ENCODE peak calls at places on chromosomes 1 and 21, in eight cellular contexts. I is upper lobe of left lung, N is ovary, J is A549, C is esophagus muscularis mucosa, U is HepG2, H is tibial nerve, K is sigmoid colon. F is an unnamed sample.

GRCh38 chr1:41915786-41916571 is 2.7 kb downstream of the HIVEP3 start:
- DNase-seq in I (peak), N (no peak), J (no peak), C (peak), U (no peak), H (no peak), K (no peak), F (peak)

GRCh38 chr1:167820684-167821355 is 93.1 kb downstream of the ADCY10 start:
- DNase-seq in I (no peak), N (no peak), J (no peak), C (no peak), U (no peak), H (no peak), K (no peak), F (no peak)

GRCh38 chr1:181386951-181387350 is 96.4 kb upstream of the CACNA1E start:
- DNase-seq in I (no peak), N (no peak), J (no peak), C (no peak), U (no peak), H (no peak), K (no peak), F (no peak)

GRCh38 chr1:107467286-107467685 is 326.4 kb downstream of the NTNG1 start:
- DNase-seq in I (no peak), N (no peak), J (no peak), C (no peak), U (no peak), H (no peak), K (no peak), F (no peak)

GRCh38 chr1:150778409-150778808 is 12.8 kb upstream of the CTSS start:
- DNase-seq in I (no peak), N (no peak), J (no peak), C (no peak), U (no peak), H (no peak), K (no peak), F (no peak)

GRCh38 chr1:167564592-167564991 is 11.0 kb upstream of the CREG1 start:
- DNase-seq in I (peak), N (no peak), J (no peak), C (no peak), U (no peak), H (no peak), K (no peak), F (no peak)

GRCh38 chr1:154410185-154410827 is 5.2 kb downstream of the IL6R start:
- DNase-seq in I (no peak), N (no peak), J (no peak), C (no peak), U (no peak), H (no peak), K (no peak), F (no peak)

GRCh38 chr1:17207966-17208418 is 3.1 kb downstream of the PADI1 start:
- DNase-seq in I (no peak), N (no peak), J (peak), C (no peak), U (no peak), H (no peak), K (no peak), F (no peak)

GRCh38 chr1:42956739-42957138 is 1.9 kb downstream of the SLC2A1 start:
- DNase-seq in I (no peak), N (no peak), J (no peak), C (no peak), U (no peak), H (no peak), K (no peak), F (no peak)

GRCh38 chr1:209248649-209249279 is 334.8 kb upstream of the CAMK1G start:
- DNase-seq in I (peak), N (no peak), J (peak), C (peak), U (peak), H (peak), K (no peak), F (peak)

GRCh38 chr21:29078884-29079765 is 5.7 kb upstream of the CCT8 start:
- DNase-seq in I (peak), N (no peak), J (no peak), C (no peak), U (no peak), H (peak), K (no peak), F (no peak)

GRCh38 chr1:13564073-13564472 is 19.6 kb upstream of the PDPN start:
- DNase-seq in I (peak), N (no peak), J (no peak), C (no peak), U (no peak), H (no peak), K (no peak), F (no peak)

GRCh38 chr1:43137445-43138052 is 34.5 kb downstream of the EBNA1BP2 start:
- DNase-seq in I (no peak), N (no peak), J (no peak), C (no peak), U (no peak), H (no peak), K (no peak), F (no peak)

GRCh38 chr21:46604975-46605758 is at the start of gene S100B:
- DNase-seq in I (no peak), N (no peak), J (no peak), C (no peak), U (no peak), H (no peak), K (peak), F (no peak)

GRCh38 chr1:3477241-3478109 is 23.0 kb downstream of the ARHGEF16 start:
- DNase-seq in I (no peak), N (no peak), J (peak), C (no peak), U (no peak), H (no peak), K (no peak), F (no peak)

GRCh38 chr21:16072692-16073091 is 342.9 kb downstream of the USP25 start:
- DNase-seq in I (no peak), N (no peak), J (no peak), C (no peak), U (no peak), H (no peak), K (peak), F (no peak)

GRCh38 chr21:42299324-42300044 is 15.7 kb downstream of the TFF3 start:
- DNase-seq in I (no peak), N (no peak), J (no peak), C (no peak), U (no peak), H (no peak), K (no peak), F (no peak)

GRCh38 chr1:155120253-155120652 is 7.4 kb upstream of the EFNA1 start:
- DNase-seq in I (no peak), N (no peak), J (no peak), C (no peak), U (no peak), H (no peak), K (no peak), F (no peak)

GRCh38 chr1:226083303-226084101 is 21.0 kb downstream of the H3-3A start:
- DNase-seq in I (peak), N (peak), J (peak), C (peak), U (peak), H (peak), K (peak), F (peak)

GRCh38 chr1:85938829-85939228 is 217.7 kb downstream of the COL24A1 start:
- DNase-seq in I (no peak), N (no peak), J (no peak), C (no peak), U (no peak), H (no peak), K (no peak), F (no peak)

GRCh38 chr1:85936057-85936456 is 220.5 kb downstream of the COL24A1 start:
- DNase-seq in I (no peak), N (no peak), J (no peak), C (no peak), U (no peak), H (no peak), K (no peak), F (no peak)

GRCh38 chr1:85943526-85943925 is 213.0 kb downstream of the COL24A1 start:
- DNase-seq in I (no peak), N (no peak), J (no peak), C (no peak), U (no peak), H (no peak), K (no peak), F (no peak)

GRCh38 chr1:85936470-85936869 is 220.1 kb downstream of the COL24A1 start:
- DNase-seq in I (no peak), N (no peak), J (no peak), C (no peak), U (no peak), H (peak), K (no peak), F (no peak)

GRCh38 chr1:85940621-85941306 is 215.8 kb downstream of the COL24A1 start:
- DNase-seq in I (no peak), N (no peak), J (no peak), C (no peak), U (no peak), H (no peak), K (no peak), F (no peak)
- TF ChIP-seq EP300 in I (no peak), N (no peak), J (no peak), C (no peak), U (no peak), H (no peak), K (no peak), F (no peak)

GRCh38 chr1:32351077-32351858 is 11.0 kb downstream of the FAM229A start:
- DNase-seq in I (peak), N (peak), J (peak), C (peak), U (peak), H (peak), K (peak), F (peak)

GRCh38 chr1:32351859-32352745 is 10.2 kb downstream of the FAM229A start:
- DNase-seq in I (peak), N (peak), J (peak), C (no peak), U (peak), H (peak), K (peak), F (peak)

GRCh38 chr1:32352831-32353383 is 9.4 kb downstream of the FAM229A start:
- DNase-seq in I (no peak), N (no peak), J (no peak), C (no peak), U (no peak), H (no peak), K (no peak), F (no peak)

GRCh38 chr1:32349211-32349708 is 13.0 kb downstream of the FAM229A start:
- DNase-seq in I (peak), N (no peak), J (no peak), C (no peak), U (peak), H (no peak), K (peak), F (peak)

DNA sequence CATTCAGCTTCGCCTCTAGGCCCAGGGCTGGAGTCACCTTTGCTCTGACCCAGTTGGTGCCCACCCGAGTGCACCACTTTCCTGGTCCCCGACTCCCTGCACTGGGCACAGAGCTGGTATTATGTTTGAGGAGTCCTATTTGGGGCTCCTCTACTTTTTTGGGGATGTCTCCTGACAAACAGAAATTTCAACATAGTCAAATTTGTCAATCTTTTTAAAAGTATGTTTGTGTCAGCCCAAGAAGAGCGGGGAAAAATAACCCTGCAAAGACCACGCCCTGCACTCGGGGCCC is 11.6 kb downstream of the FAM229A start:
- DNase-seq in I (no peak), N (no peak), J (no peak), C (no peak), U (no peak), H (no peak), K (no peak), F (no peak)
- H3K4me3 ChIP-seq in I (peak), N (no peak), J (peak), C (peak), U (no peak), H (peak), K (peak), F (peak)

DNA sequence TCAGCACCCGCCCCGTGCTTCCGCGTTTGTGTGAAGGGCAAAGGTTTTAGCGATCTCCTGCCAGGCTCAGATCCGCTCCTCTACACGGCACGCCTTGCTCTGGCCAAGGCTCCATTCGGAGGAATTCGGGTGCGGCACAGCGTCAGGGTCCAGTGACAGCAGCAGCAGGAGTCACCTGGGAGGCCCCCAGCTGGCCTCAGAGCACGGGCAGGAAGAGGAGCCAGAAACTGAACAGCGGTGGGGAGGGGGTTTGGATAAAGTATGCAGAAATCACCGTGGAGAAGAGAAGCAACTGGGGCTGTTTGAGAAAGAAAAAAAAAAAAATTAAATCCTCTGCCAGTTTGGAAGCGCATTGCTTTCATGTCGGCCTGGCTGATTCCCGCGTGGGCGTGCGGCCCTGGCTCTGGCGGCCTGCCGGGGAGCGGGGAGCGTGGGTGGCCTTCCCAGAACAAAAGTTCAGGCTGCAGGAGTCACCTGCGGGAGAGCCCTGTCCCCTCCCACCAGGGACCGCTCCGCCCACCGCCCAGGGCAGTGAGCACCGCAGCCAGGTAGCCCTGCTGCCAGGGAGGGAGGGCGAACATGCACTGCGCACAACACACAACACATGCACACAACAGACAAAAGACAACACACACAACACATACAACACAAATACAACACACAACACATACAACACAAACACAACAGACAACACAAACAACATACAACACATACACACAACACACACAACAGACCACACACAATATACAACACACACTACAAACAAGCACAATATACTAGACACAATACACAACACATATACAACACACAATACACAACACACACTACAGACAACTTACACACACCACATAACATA is 107.6 kb downstream of the ETS2 start:
- DNase-seq in I (peak), N (peak), J (peak), C (peak), U (no peak), H (peak), K (peak), F (peak)
- TF ChIP-seq POLR2A in I (no peak), N (peak), J (no peak), C (no peak), U (no peak), H (no peak), K (peak), F (peak)

GRCh38 chr1:53833393-53833792 is 4.7 kb downstream of the NDC1 start:
- DNase-seq in I (no peak), N (no peak), J (no peak), C (no peak), U (no peak), H (no peak), K (no peak), F (no peak)

GRCh38 chr1:53837924-53838653 is at the start of gene NDC1:
- DNase-seq in I (peak), N (peak), J (peak), C (peak), U (peak), H (peak), K (peak), F (peak)

GRCh38 chr1:53834776-53835175 is 3.3 kb downstream of the NDC1 start:
- DNase-seq in I (no peak), N (no peak), J (no peak), C (no peak), U (no peak), H (no peak), K (no peak), F (no peak)

GRCh38 chr1:53838654-53838974 is 518 bp upstream of the NDC1 start:
- DNase-seq in I (no peak), N (no peak), J (no peak), C (no peak), U (no peak), H (no peak), K (no peak), F (no peak)

DNA sequence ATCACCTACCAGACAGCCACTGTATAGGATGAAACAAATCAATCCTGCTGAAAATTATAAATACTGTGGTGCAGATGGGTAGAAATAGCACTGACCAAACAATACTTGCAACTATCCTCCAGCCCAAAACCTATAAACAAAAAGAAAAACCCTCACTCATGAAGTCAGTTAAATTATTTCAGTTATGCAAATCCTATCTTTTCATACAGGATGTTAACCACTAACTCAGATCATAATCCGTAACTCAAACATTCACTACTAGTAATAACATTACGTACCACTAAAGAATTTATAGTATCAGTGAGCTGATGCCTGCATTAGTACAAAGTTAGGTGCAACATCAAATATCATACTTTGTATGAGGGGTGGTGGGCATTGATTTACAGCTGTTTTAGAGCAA is 2.6 kb downstream of the NDC1 start:
- DNase-seq in I (no peak), N (no peak), J (no peak), C (no peak), U (no peak), H (no peak), K (no peak), F (no peak)
- TF ChIP-seq EP300 in I (no peak), N (no peak), J (no peak), C (no peak), U (no peak), H (no peak), K (no peak), F (no peak)

GRCh38 chr1:26318338-26319064 is 743 bp downstream of the CD52 start:
- DNase-seq in I (peak), N (no peak), J (no peak), C (no peak), U (no peak), H (no peak), K (peak), F (peak)
- H3K4me3 ChIP-seq in I (peak), N (no peak), J (no peak), C (peak), U (no peak), H (no peak), K (no peak), F (peak)

DNA sequence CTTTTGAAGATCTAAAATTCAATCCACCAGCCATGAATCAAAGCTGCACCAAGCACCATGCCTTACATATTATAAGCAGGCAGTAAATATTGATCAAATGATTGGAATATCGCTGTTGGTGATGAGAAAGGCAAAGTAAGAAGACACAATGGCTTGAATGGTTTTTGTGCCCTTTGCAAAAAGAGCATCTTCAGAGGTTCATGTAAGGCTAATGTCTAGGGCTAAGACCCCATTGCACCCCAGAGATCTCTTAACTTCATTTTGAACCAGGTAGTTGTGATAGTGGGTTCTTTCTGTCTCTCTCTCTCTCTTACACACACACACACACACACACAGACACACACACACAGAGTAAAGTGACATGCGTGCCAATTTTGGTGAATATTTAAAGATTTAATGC is 12.0 kb downstream of the PROX1 start:
- DNase-seq in I (no peak), N (no peak), J (no peak), C (peak), U (no peak), H (no peak), K (no peak), F (no peak)
- TF ChIP-seq POLR2A in I (no peak), N (no peak), J (no peak), C (no peak), U (no peak), H (no peak), K (no peak), F (no peak)